ENCODE peak calls at places on chromosomes 4 and X, in ten cellular contexts. C is GM23338, V is PC-3, Z is PC-9, O is MM.1S, E is SK-N-SH, G is GM23248, I is Karpas-422, T is OCI-LY7, D is hepatocyte. A is an unnamed sample.

GRCh38 chrX:18701621-18702361 is 5.7 kb upstream of the PPEF1 start:
- DNase-seq in T (no peak), E (no peak), C (no peak), Z (no peak), I (no peak), O (no peak), V (peak; percentile 72), D (no peak), G (no peak), A (no peak)

GRCh38 chrX:17592117-17592516 is 145.2 kb upstream of the SCML1 start:
- DNase-seq in I (no peak), T (no peak), C (no peak), V (peak; percentile 17), G (peak; percentile 53), D (no peak), Z (no peak), E (no peak), O (no peak), A (no peak)

GRCh38 chr4:182698212-182698611 is 219.0 kb downstream of the DCTD start:
- DNase-seq in I (no peak), E (no peak), V (no peak), C (no peak), G (no peak), Z (no peak), O (no peak), T (no peak), D (no peak), A (no peak)

GRCh38 chr4:118012142-118012541 is 22.1 kb upstream of the NDST3 start:
- DNase-seq in G (no peak), C (peak; percentile 22), E (no peak), V (no peak), Z (no peak), I (peak; percentile 41), O (no peak), T (no peak), D (no peak), A (no peak)

GRCh38 chrX:145190801-145191389 is 56.4 kb upstream of the SPANXN1 start:
- DNase-seq in Z (no peak), D (peak; percentile 7), I (peak; percentile 76), E (peak; percentile 12), V (peak; percentile 67), O (no peak), G (peak; percentile 13), C (peak; percentile 1), T (peak; percentile 1), A (no peak)

GRCh38 chrX:43822015-43822414 is 60.2 kb downstream of the MAOB start:
- DNase-seq in G (peak; percentile 45), I (no peak), C (no peak), D (no peak), V (peak; percentile 80), Z (no peak), O (no peak), T (no peak), E (no peak), A (peak; percentile 4)

GRCh38 chr4:139973015-139973414 is 181.0 kb downstream of the MAML3 start:
- DNase-seq in D (no peak), Z (no peak), O (no peak), V (no peak), I (no peak), T (no peak), E (no peak), G (peak; percentile 19), C (peak; percentile 62), A (no peak)

GRCh38 chr4:141275834-141276233 is 55.1 kb downstream of the ZNF330 start:
- DNase-seq in O (no peak), E (no peak), V (peak; percentile 55), G (peak; percentile 86), Z (no peak), C (no peak), I (no peak), D (no peak), T (no peak), A (no peak)

DNA sequence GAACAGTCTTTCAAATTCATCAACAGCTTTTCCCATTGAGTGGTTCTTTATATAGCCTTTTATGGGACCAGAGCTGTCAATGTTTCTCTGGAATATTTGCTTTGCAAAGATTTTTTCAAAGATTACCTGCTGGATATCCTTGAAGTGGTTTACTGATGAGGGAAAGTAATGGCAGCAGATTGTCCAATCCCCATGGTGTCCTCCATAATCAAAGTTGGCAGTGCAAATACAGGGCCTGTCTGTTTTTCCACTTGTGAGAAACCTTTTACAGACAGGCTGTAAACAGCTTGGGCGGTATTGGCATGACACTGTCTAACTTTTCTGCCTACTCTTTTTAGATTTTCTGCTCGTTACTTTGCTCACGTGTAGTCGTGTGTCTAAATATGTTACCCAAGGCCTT is 641.9 kb upstream of the NR3C2 start:
- DNase-seq in V (no peak), I (no peak), O (no peak), T (no peak), D (no peak), E (no peak), G (no peak), Z (no peak), C (no peak), A (no peak)
- H3K9me2 ChIP-seq in V (no peaks in the 10 kb centered on the region), I (no peaks in the 10 kb centered on the region), O (no peaks in the 10 kb centered on the region), T (no peaks in the 10 kb centered on the region), D (no peaks in the 10 kb centered on the region), E (no peaks in the 10 kb centered on the region), G (no peaks in the 10 kb centered on the region), Z (no peaks in the 10 kb centered on the region), C (no peaks in the 10 kb centered on the region), A (no peaks in the 10 kb centered on the region)

DNA sequence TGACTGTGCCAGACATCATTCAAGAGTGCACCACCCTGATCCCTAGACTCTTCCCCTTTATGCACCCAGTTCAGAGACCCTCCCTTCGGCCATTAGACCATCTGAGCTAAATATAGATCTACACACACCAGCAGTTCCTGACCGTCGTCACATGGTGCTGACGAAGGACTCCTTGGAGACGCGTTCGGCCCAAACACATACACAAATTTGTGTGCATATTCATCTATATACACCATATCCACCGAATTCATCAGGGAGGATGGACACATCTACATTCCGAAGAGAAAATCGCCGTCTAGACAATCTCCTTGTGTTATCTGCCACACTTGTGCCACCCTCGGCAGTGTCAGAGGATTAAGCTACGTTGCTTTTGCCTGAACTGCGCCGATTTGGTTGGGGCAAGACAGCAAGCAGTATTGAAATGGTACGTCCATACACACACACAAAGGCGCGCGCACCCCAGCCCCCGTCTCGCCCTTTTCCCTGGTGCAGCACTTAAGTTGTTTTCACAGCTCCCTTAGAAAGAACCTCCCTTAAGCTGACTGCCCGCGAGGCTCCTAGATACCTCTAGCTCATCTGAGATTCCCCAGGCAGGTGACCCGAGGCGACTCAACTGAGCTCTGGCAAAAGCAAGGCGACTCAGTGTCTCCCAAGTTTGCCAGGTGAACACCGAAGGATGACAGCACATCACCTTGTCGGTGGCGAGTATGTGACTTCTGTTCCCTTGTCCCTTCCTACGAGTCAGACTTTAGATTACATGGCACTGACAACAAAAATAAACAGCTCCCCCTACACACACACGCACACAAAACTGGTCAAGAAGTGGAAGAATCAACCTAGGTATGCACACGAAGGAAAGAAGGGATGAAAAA is 1.0 kb downstream of the RASGEF1B start:
- DNase-seq in G (peak; percentile 37), Z (no peak), E (no peak), D (peak; percentile 57), I (no peak), T (peak; percentile 48), V (peak; percentile 19), O (peak; percentile 72), C (peak; percentile 50), A (no peak)
- H3K4me1 ChIP-seq in G (peaks cover 9% of the 10 kb centered on the region), Z (peaks cover 6% of the 10 kb centered on the region), E (no peaks in the 10 kb centered on the region), D (peaks cover under 1% of the 10 kb centered on the region), I (peaks cover 27% of the 10 kb centered on the region), T (peaks cover 36% of the 10 kb centered on the region), V (peaks cover 29% of the 10 kb centered on the region), O (peaks cover 16% of the 10 kb centered on the region), C (peaks cover 25% of the 10 kb centered on the region), A (no peaks in the 10 kb centered on the region)

GRCh38 chr4:174629265-174629664 is 107.0 kb upstream of the HPGD start:
- DNase-seq in I (no peak), Z (no peak), V (peak; percentile 75), D (no peak), O (no peak), E (no peak), T (no peak), G (peak; percentile 62), C (no peak), A (no peak)

GRCh38 chr4:174628206-174628605 is 105.9 kb upstream of the HPGD start:
- DNase-seq in C (no peak), O (no peak), V (no peak), Z (no peak), T (no peak), D (no peak), E (no peak), I (no peak), G (no peak), A (no peak)

GRCh38 chr4:174626310-174627022 is 104.2 kb upstream of the HPGD start:
- DNase-seq in O (no peak), V (no peak), D (no peak), G (no peak), Z (no peak), T (no peak), E (no peak), I (no peak), C (no peak), A (no peak)

GRCh38 chr4:174631901-174632758 is 109.8 kb upstream of the HPGD start:
- DNase-seq in Z (no peak), O (peak; percentile 70), V (peak; percentile 50), G (peak; percentile 69), T (peak; percentile 49), I (peak; percentile 54), C (peak; percentile 67), E (peak; percentile 19), D (peak; percentile 68), A (peak; percentile 24)

DNA sequence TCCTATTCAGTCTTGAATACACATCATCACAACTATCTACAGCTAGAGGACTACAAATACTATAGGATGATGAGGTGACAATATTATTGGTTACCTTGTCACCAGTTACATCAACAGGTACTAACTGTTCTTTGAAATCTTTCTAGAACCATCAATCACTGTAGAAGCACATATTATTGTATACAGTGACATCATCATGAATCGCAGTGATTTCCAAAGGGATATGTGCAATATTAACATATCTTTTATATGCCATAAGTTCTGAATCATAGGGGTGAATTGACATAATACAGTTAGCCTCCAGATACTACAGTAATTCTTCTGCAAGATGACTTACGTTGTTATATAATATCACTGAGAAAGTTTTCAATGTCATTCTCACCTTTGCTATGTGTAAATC is 105.2 kb upstream of the HPGD start:
- DNase-seq in G (no peak), Z (no peak), D (no peak), O (no peak), I (no peak), C (no peak), E (no peak), V (peak; percentile 33), T (no peak), A (no peak)
- H3K9me2 ChIP-seq in G (no peaks in the 10 kb centered on the region), Z (no peaks in the 10 kb centered on the region), D (no peaks in the 10 kb centered on the region), O (no peaks in the 10 kb centered on the region), I (no peaks in the 10 kb centered on the region), C (no peaks in the 10 kb centered on the region), E (no peaks in the 10 kb centered on the region), V (no peaks in the 10 kb centered on the region), T (no peaks in the 10 kb centered on the region), A (no peaks in the 10 kb centered on the region)

GRCh38 chr4:15670576-15670975 is 11.1 kb upstream of the FAM200B start:
- DNase-seq in D (no peak), E (no peak), O (no peak), I (no peak), Z (no peak), C (no peak), T (no peak), G (no peak), V (no peak), A (no peak)

GRCh38 chr4:15674926-15675325 is 6.7 kb upstream of the FAM200B start:
- DNase-seq in G (no peak), T (peak; percentile 54), Z (no peak), E (no peak), I (peak; percentile 68), C (no peak), D (no peak), O (no peak), V (no peak), A (no peak)

GRCh38 chr4:15675363-15675762 is 6.3 kb upstream of the FAM200B start:
- DNase-seq in D (no peak), I (peak; percentile 78), C (no peak), O (no peak), T (peak; percentile 49), Z (no peak), E (no peak), G (no peak), V (no peak), A (no peak)

GRCh38 chr4:15673337-15673736 is 8.3 kb upstream of the FAM200B start:
- DNase-seq in Z (no peak), C (no peak), D (no peak), O (no peak), E (no peak), I (no peak), V (no peak), T (no peak), G (no peak), A (no peak)

GRCh38 chr4:15672096-15672495 is 9.5 kb upstream of the FAM200B start:
- DNase-seq in E (no peak), Z (no peak), O (no peak), G (no peak), I (no peak), D (no peak), C (no peak), V (no peak), T (no peak), A (no peak)
- H3K4me1 ChIP-seq in E (peaks cover 13% of the 10 kb centered on the region), Z (peaks cover 4% of the 10 kb centered on the region), O (no peaks in the 10 kb centered on the region), G (peaks cover under 1% of the 10 kb centered on the region), I (peaks cover 35% of the 10 kb centered on the region), D (no peaks in the 10 kb centered on the region), C (peaks cover 4% of the 10 kb centered on the region), V (peaks cover 7% of the 10 kb centered on the region), T (peaks cover 53% of the 10 kb centered on the region), A (peaks cover 24% of the 10 kb centered on the region)

A was measured in HCT116.